ENCODE peak calls at places on chromosome 10, in nine cellular contexts. A, F, Y, X, Q, O, H, V and K are unnamed samples.

GRCh38 chr10:124864421-124865193 is 63.0 kb downstream of the ABRAXAS2 start:
- DNase-seq in A (no peak), F (no peak), Y (peak; percentile 74), X (no peak), Q (no peak), O (peak; percentile 65), H (peak; percentile 81), V (no peak), K (no peak)

GRCh38 chr10:99658622-99659030 is 683 bp upstream of the ENTPD7 start:
- DNase-seq in A (no peak), F (peak; percentile 55), Y (peak; percentile 74), X (no peak), Q (no peak), O (peak; percentile 72), H (peak; percentile 84), V (no peak), K (peak; percentile 15)

GRCh38 chr10:90087197-90088007 is 386.0 kb downstream of the KIF20B start:
- DNase-seq in A (no peak), F (peak; percentile 7), Y (no peak), X (no peak), Q (no peak), O (no peak), H (no peak), V (no peak), K (peak; percentile 55)

GRCh38 chr10:45513586-45513985 is 139.6 kb downstream of the ALOX5 start:
- DNase-seq in A (no peak), F (no peak), Y (no peak), X (no peak), Q (no peak), O (no peak), H (no peak), V (no peak), K (no peak)

GRCh38 chr10:101611506-101611905 is 23.4 kb downstream of the DPCD start:
- DNase-seq in A (no peak), F (peak; percentile 47), Y (no peak), X (no peak), Q (no peak), O (no peak), H (no peak), V (no peak), K (no peak)

GRCh38 chr10:95286707-95287106 is 4.1 kb downstream of the PDLIM1 start:
- DNase-seq in A (no peak), F (no peak), Y (no peak), X (no peak), Q (no peak), O (no peak), H (no peak), V (no peak), K (no peak)

GRCh38 chr10:27258492-27258837 is 17.9 kb upstream of the ACBD5 start:
- DNase-seq in A (no peak), F (no peak), Y (no peak), X (no peak), Q (no peak), O (no peak), H (no peak), V (no peak), K (no peak)

GRCh38 chr10:101535949-101536348 is 52.1 kb downstream of the POLL start:
- DNase-seq in A (no peak), F (no peak), Y (no peak), X (no peak), Q (no peak), O (no peak), H (no peak), V (no peak), K (no peak)

GRCh38 chr10:88616250-88616977 is 29.9 kb downstream of the LIPJ start:
- DNase-seq in A (no peak), F (no peak), Y (no peak), X (no peak), Q (no peak), O (no peak), H (no peak), V (peak; percentile 24), K (no peak)

GRCh38 chr10:3763852-3764625 is 21.0 kb downstream of the KLF6 start:
- DNase-seq in A (no peak), F (peak; percentile 81), Y (no peak), X (no peak), Q (peak; percentile 11), O (no peak), H (no peak), V (no peak), K (peak; percentile 64)

GRCh38 chr10:44628921-44629320 is 244.0 kb upstream of the CXCL12 start:
- DNase-seq in A (peak; percentile 15), F (peak; percentile 86), Y (no peak), X (no peak), Q (no peak), O (no peak), H (no peak), V (no peak), K (peak; percentile 78)

GRCh38 chr10:99374526-99374925 is 45.4 kb downstream of the CNNM1 start:
- DNase-seq in A (no peak), F (no peak), Y (no peak), X (no peak), Q (no peak), O (no peak), H (no peak), V (no peak), K (no peak)

GRCh38 chr10:79224992-79225391 is 122.3 kb upstream of the PPIF start:
- DNase-seq in A (no peak), F (no peak), Y (no peak), X (no peak), Q (no peak), O (no peak), H (no peak), V (no peak), K (no peak)

GRCh38 chr10:50275650-50276235 is 24.4 kb upstream of the ASAH2 start:
- DNase-seq in A (no peak), F (peak; percentile 7), Y (peak; percentile 62), X (no peak), Q (no peak), O (peak; percentile 58), H (peak; percentile 47), V (no peak), K (no peak)
- TF ChIP-seq CTCF in A (peak; percentile 48), F (peak; percentile 46), Y (no peak), X (peak; percentile 35), Q (peak; percentile 42), O (peak; percentile 59), H (peak; percentile 62), V (peak; percentile 56), K (peak; percentile 65)

GRCh38 chr10:91604936-91605534 is 27.8 kb downstream of the PPP1R3C start:
- DNase-seq in A (no peak), F (peak; percentile 79), Y (no peak), X (no peak), Q (no peak), O (no peak), H (no peak), V (no peak), K (peak; percentile 82)

GRCh38 chr10:91604462-91604935 is 28.4 kb downstream of the PPP1R3C start:
- DNase-seq in A (no peak), F (no peak), Y (no peak), X (no peak), Q (no peak), O (no peak), H (no peak), V (no peak), K (no peak)

GRCh38 chr10:91603931-91604331 is 28.9 kb downstream of the PPP1R3C start:
- DNase-seq in A (peak; percentile 80), F (no peak), Y (no peak), X (no peak), Q (no peak), O (no peak), H (no peak), V (no peak), K (peak; percentile 71)

GRCh38 chr10:91602449-91602848 is 30.4 kb downstream of the PPP1R3C start:
- DNase-seq in A (no peak), F (no peak), Y (no peak), X (no peak), Q (no peak), O (no peak), H (no peak), V (no peak), K (no peak)

DNA sequence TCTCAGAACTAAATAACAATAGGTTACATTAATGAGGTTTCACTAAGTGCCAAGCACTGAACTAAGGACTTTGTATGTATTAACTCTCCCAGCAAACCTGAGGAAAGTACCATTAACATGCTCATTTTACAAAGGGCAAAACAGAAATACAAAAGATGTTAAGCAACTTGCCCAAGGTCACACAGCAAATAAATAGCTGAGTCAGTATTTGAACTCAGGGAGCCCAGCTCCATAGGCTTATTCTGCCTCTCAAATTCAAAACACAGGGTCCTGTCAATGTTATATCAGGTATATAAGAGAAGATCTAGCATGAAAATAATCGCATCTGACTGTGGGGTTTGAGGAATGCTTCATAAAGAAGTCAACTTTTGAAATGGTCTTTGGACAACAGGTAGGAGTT is 29.7 kb downstream of the PPP1R3C start:
- DNase-seq in A (no peak), F (no peak), Y (no peak), X (no peak), Q (no peak), O (no peak), H (no peak), V (no peak), K (no peak)
- H3K4me3 ChIP-seq in A (no peak overlapping the region), F (no peak overlapping the region), Y (no peak overlapping the region), X (no peak overlapping the region), Q (no peak overlapping the region), O (no peak overlapping the region), H (no peak overlapping the region), V (no peak overlapping the region), K (no peak overlapping the region)

DNA sequence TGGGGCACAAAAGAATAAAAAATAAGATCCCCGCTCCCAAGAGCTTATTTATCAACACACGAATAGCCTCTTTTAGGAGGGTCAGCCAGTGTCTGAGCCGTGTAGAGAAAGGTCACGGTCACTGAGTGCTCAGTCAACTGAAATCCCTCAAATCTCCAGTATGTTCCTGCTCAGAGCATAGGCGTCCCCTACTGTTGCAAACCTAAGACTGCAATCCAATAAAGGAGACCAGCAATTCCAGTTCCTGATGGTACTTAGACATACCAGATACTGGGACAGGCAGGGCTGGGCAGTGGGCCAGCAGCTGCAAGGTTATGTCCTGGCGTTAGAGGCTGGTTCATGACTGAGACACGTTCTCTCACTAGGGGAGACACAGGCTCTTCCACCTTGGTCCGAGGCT is 93.6 kb downstream of the CACNB2 start:
- DNase-seq in A (no peak), F (no peak), Y (no peak), X (no peak), Q (no peak), O (peak; percentile 79), H (no peak), V (no peak), K (no peak)
- TF ChIP-seq CTCF in A (no peak), F (no peak), Y (no peak), X (no peak), Q (no peak), O (peak; percentile 35), H (no peak), V (no peak), K (peak; percentile 11)

DNA sequence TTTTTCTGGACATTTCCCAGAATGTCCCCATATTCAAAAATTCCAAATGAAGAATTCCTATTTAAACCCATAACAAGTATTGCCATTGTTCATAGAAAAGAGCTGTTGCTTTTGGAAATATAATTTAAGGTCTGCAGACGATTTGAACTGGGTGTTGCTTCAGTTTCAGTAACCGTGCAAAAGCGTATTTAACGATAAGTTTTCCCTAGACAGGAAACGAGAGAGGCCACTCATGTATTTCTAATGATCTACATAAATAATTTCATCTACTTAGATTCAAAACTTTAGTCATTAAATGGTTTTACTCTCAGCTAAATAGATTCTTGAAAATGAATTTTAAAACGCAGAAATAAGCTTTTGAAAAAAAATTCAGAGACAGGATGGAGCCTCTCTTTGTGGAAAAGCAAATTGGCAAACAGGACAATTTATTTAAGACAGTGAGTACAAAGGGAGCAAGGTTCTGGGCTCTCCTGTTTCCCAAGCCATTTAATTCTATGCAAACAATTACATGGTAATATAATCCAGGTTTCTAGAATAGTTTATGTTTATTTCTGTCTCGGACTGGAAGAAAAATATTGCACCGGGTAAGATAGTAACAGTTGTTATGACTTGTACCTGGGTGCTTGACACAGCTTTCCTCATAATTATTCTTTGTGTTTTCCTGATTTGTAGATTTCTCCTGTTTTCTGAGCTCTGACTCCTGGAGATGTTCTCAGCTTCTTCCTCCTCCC is 263.0 kb downstream of the BAMBI start:
- DNase-seq in A (no peak), F (no peak), Y (no peak), X (no peak), Q (no peak), O (no peak), H (no peak), V (no peak), K (no peak)
- H3K4me3 ChIP-seq in A (no peak overlapping the region), F (no peak overlapping the region), Y (no peak overlapping the region), X (no peak overlapping the region), Q (no peak overlapping the region), O (no peak overlapping the region), H (no peak overlapping the region), V (no peak overlapping the region), K (no peak overlapping the region)